ENCODE peak calls at places on chromosomes 13 and 19, in seven cellular contexts. W is H9, B is AG04450, A is hepatocyte, Y is stomach, N is Peyer's patch, Q is uterus. K is an unnamed sample. For H3K27me3, the result is how much of the 10 kb centered on the place peaks cover.

GRCh38 chr19:49758292-49758691 is 4.8 kb downstream of the TSKS start:
- DNase-seq in Q (no peak), B (peak), A (no peak), Y (no peak), W (no peak), N (no peak), K (no peak)

GRCh38 chr19:16359964-16360363 is 35.3 kb downstream of the KLF2 start:
- DNase-seq in W (no peak), N (no peak), B (no peak), Q (no peak), Y (no peak), A (no peak), K (no peak)

GRCh38 chr19:48770223-48770622 is 14.9 kb downstream of the FGF21 start:
- DNase-seq in Q (no peak), B (no peak), W (no peak), A (no peak), Y (no peak), N (no peak), K (no peak)

GRCh38 chr13:29721766-29722165 is 126.3 kb upstream of the SLC7A1 start:
- DNase-seq in Q (no peak), Y (no peak), A (no peak), B (no peak), W (no peak), N (no peak), K (no peak)

GRCh38 chr13:43095771-43096719 is 72.7 kb downstream of the DNAJC15 start:
- DNase-seq in B (no peak), N (no peak), Q (no peak), Y (no peak), W (no peak), A (no peak), K (no peak)

GRCh38 chr19:44603201-44603945 is 10.0 kb upstream of the IGSF23 start:
- DNase-seq in Q (peak), A (no peak), Y (no peak), N (no peak), W (no peak), B (peak), K (no peak)

GRCh38 chr19:43606569-43607229 is 5.2 kb upstream of the SRRM5 start:
- DNase-seq in B (no peak), A (no peak), N (no peak), Q (no peak), W (no peak), Y (no peak), K (peak)

GRCh38 chr19:10510301-10510802 is 6.9 kb downstream of the S1PR5 start:
- DNase-seq in N (peak), A (peak), W (peak), Y (no peak), Q (no peak), B (no peak), K (peak)

GRCh38 chr19:53670345-53670744 is 38.5 kb downstream of the DPRX start:
- DNase-seq in W (no peak), N (no peak), Q (no peak), B (no peak), Y (no peak), A (no peak), K (no peak)

GRCh38 chr13:25286308-25286968 is 850 bp downstream of the MTMR6 start:
- DNase-seq in Q (no peak), Y (no peak), N (peak), A (peak), B (no peak), W (no peak), K (peak)

GRCh38 chr19:47239610-47240296 is 8.8 kb upstream of the BBC3 start:
- DNase-seq in B (no peak), N (peak), A (peak), W (peak), Q (peak), Y (peak), K (peak)

GRCh38 chr13:40874138-40874776 is 84.8 kb downstream of the SLC25A15 start:
- DNase-seq in B (no peak), W (no peak), Q (no peak), A (no peak), Y (no peak), N (no peak), K (peak)

GRCh38 chr19:32692727-32693061 is 1.1 kb downstream of the NUDT19 start:
- DNase-seq in W (no peak), A (no peak), Q (no peak), Y (no peak), N (no peak), B (no peak), K (no peak)

GRCh38 chr13:60352644-60353043 is 44.4 kb upstream of the TDRD3 start:
- DNase-seq in Q (no peak), B (no peak), W (no peak), N (no peak), Y (no peak), A (no peak), K (no peak)

GRCh38 chr13:114067886-114068722 is 64.3 kb downstream of the RASA3 start:
- DNase-seq in A (no peak), Y (no peak), Q (peak), W (no peak), B (no peak), N (peak), K (no peak)

GRCh38 chr19:7916137-7916907 is 1.7 kb downstream of the TGFBR3L start:
- DNase-seq in A (peak), W (peak), N (no peak), Y (peak), Q (no peak), B (no peak), K (peak)

GRCh38 chr13:42174344-42175162 is 97.4 kb upstream of the AKAP11 start:
- DNase-seq in N (no peak), B (peak), Y (no peak), Q (no peak), A (peak), W (no peak), K (no peak)

GRCh38 chr13:91302070-91302469 is 45.4 kb upstream of the MIR17HG start:
- DNase-seq in N (no peak), B (no peak), W (no peak), Y (no peak), Q (no peak), A (no peak), K (no peak)

GRCh38 chr19:8657869-8658268 is 27.4 kb downstream of the NFILZ start:
- DNase-seq in Y (no peak), A (no peak), W (no peak), N (no peak), Q (no peak), B (no peak), K (no peak)

DNA sequence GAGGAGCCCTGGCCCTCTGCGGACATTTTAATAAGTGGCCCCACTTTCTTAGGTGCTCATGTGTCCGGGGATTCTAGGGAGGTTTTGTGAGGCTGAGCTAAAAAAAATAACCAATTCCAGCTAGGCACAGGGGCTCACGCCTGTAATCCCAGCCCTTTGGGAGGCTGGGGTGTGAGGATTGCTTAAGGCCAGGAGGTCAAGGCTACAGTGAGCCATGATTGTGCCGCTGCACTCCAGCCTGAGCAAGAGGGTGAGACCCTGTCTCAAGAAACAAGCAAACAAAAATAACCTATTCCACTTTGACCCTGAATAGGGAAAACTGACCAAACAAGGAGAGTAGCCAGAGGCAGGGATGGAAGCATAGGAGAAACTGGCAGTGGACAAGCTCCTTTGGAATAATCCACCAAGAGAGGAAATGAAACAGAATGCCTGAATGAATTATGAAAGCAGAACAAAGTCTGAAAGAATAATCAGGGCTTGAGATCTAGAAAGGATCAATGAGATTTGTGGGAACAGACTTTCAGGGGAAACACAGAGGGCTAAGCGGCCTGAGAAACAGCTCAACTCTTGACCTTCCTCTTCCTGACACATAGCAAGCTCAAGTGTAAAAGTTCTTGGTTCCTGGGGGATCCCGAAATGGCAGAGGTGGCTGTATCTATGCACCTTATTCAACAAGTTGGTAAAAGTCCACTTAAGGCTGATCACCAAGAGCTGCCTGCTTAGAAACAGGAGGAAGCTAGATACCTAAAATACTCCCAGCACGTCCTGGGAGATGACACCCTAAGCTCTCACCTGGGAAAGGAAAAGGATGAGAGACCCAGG is 30.1 kb upstream of the FFAR2 start:
- DNase-seq in Y (no peak), B (no peak), A (no peak), Q (no peak), W (no peak), N (no peak), K (no peak)
- H3K27me3 ChIP-seq in Y (under half), B (under half), A (under half), Q (under half), W (under half), N (under half), K (under half)

GRCh38 chr13:99687728-99688397 is 186.6 kb downstream of the TM9SF2 start:
- DNase-seq in Y (no peak), Q (no peak), B (no peak), N (no peak), W (peak), A (no peak), K (peak)

GRCh38 chr13:99688776-99689175 is 187.5 kb downstream of the TM9SF2 start:
- DNase-seq in Y (no peak), N (no peak), W (no peak), B (no peak), Q (no peak), A (no peak), K (no peak)

GRCh38 chr13:99690426-99691189 is 189.3 kb downstream of the TM9SF2 start:
- DNase-seq in Q (no peak), A (no peak), W (no peak), N (no peak), Y (no peak), B (no peak), K (no peak)

GRCh38 chr13:99691552-99691951 is 190.3 kb downstream of the TM9SF2 start:
- DNase-seq in Y (no peak), W (no peak), A (no peak), Q (no peak), B (no peak), N (no peak), K (no peak)

GRCh38 chr13:99689955-99690354 is 188.7 kb downstream of the TM9SF2 start:
- DNase-seq in Q (no peak), Y (no peak), W (peak), A (no peak), B (no peak), N (no peak), K (no peak)
- H3K27ac ChIP-seq in Q (no peak), Y (no peak), W (peak), A (no peak), B (no peak), N (no peak), K (no peak)

GRCh38 chr19:1469200-1469935 is 9.6 kb downstream of the C19orf25 start:
- DNase-seq in A (no peak), Y (no peak), Q (no peak), W (no peak), N (no peak), B (no peak), K (no peak)
- H3K27me3 ChIP-seq in A (half or more), Y (under half), Q (under half), W (half or more), N (half or more), B (half or more), K (half or more)

GRCh38 chr19:4909897-4910593 is 744 bp downstream of the UHRF1 start:
- DNase-seq in W (peak), B (peak), A (peak), Y (peak), Q (peak), N (peak), K (peak)
- H3K27ac ChIP-seq in W (no peak), B (peak), A (no peak), Y (peak), Q (no peak), N (no peak), K (peak)

GRCh38 chr19:5312058-5312457 is 28.6 kb downstream of the PTPRS start:
- DNase-seq in B (no peak), N (no peak), Q (no peak), A (no peak), W (no peak), Y (no peak), K (no peak)

GRCh38 chr19:5307655-5308054 is 33.0 kb downstream of the PTPRS start:
- DNase-seq in W (no peak), B (no peak), Y (no peak), N (no peak), A (no peak), Q (no peak), K (no peak)

GRCh38 chr19:5308471-5309437 is 31.9 kb downstream of the PTPRS start:
- DNase-seq in N (no peak), W (no peak), A (peak), Q (peak), Y (peak), B (peak), K (peak)

GRCh38 chr19:5306531-5306930 is 34.1 kb downstream of the PTPRS start:
- DNase-seq in Q (no peak), Y (no peak), B (no peak), W (no peak), N (no peak), A (no peak), K (no peak)

DNA sequence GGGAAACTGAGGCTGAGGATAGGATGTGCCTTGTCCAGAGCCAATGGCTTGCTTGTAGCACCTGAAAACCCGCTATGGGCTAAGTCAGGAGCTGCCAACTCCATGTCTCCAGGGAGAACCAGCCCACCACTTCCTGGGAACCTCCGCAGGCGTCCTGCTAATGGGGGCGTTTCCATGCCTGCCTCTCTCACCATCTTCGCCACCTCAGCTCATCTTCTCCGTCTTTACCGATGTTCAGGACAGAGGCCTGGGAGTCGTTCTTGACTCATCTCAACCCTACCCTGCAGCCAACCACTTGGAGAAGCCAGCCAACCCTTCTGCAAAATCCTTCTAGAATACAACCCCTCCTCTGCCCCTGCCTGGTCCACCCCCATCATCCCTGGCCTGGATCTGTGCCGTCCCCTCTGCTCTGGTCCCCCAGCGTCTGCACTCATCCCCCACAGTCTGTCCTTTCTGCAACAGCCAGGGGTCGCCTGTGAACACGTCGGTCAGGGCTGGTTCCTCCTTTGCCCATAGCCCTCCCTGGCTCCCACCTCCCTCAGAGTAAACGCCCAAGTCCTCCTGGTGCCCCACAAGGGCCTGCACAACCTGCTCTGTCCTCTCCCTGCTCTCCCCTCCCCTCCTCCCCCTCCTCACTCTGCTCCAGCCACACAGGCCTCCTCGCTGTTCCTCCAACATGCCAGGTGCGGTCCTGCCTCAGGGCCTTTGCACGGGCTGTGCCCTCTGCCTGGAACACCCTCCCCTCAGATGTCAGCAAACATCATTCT is 31.0 kb downstream of the PTPRS start:
- DNase-seq in B (no peak), Q (no peak), Y (no peak), N (no peak), A (no peak), W (peak), K (no peak)
- H3K27me3 ChIP-seq in B (under half), Q (under half), Y (under half), N (under half), A (under half), W (under half), K (under half)

GRCh38 chr13:24215732-24216131 is 55.2 kb downstream of the SPATA13 start:
- DNase-seq in W (no peak), B (no peak), A (no peak), Q (peak), Y (peak), N (no peak), K (peak)
- H3K27ac ChIP-seq in W (no peak), B (no peak), A (no peak), Q (peak), Y (peak), N (no peak), K (no peak)

GRCh38 chr19:55145241-55145640 is 3.8 kb downstream of the TNNT1 start:
- DNase-seq in N (no peak), B (no peak), Q (no peak), W (no peak), A (no peak), Y (no peak), K (no peak)
- H3K27me3 ChIP-seq in N (under half), B (under half), Q (under half), W (under half), A (half or more), Y (under half), K (under half)

GRCh38 chr19:40813182-40813581 is 14.2 kb downstream of the EGLN2 start:
- DNase-seq in A (no peak), Y (no peak), W (no peak), B (no peak), Q (peak), N (no peak), K (peak)
- H3K27ac ChIP-seq in A (peak), Y (no peak), W (no peak), B (no peak), Q (peak), N (no peak), K (no peak)

GRCh38 chr13:78032132-78032531 is 113.5 kb upstream of the EDNRB start:
- DNase-seq in A (no peak), Y (no peak), W (no peak), B (no peak), N (no peak), Q (no peak), K (no peak)
- H3K27me3 ChIP-seq in A (under half), Y (under half), W (under half), B (under half), N (under half), Q (under half), K (under half)

DNA sequence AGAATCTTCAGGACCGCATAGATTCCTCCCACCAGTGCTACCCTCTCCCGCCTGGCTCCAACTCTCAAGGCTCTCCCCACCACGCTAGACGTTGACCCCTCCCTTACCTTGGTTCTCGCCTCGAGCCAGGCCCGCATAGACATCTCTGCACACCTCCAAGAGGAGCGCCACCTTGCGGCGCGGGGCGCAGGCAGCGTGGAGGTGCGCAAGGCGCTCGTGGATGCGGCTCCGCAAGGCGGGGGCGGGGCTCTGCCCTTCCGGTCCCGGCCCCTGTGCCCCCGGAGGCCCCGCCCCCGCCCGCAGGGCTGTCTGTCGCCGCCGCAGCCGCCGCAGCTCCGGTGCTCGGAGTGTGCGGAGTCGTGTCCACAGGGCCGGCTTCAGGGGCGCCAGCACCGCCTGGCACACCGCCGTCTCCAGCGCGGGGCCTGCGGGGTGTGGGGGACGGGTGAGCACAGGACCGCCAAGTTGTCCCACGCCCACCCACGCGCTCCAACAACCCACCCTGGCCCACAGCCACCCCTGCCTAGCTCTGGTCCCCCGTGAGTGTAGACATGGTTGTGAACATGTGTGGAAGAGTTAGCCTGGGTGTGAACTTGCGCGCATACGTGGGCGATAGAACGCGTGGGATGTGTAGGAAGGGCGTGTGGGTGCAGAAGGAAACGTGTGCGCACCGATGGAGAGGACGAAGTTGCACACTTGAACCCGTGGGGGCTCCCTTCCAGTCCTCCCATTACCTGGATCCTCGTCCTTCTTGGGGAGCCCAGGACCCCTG is 8.1 kb downstream of the RINL start:
- DNase-seq in B (no peak), W (peak), Q (peak), A (peak), Y (peak), N (peak), K (peak)
- H3K27ac ChIP-seq in B (peak), W (no peak), Q (peak), A (no peak), Y (peak), N (peak), K (no peak)